ENCODE peak calls at places on chromosomes 6 and 20, in five cellular contexts. S is heart right ventricle, A is left lung, X is IMR-90, Y is DND-41. B is an unnamed sample.

GRCh38 chr20:23640873-23641667 is 3.3 kb upstream of the CST3 start:
- DNase-seq in S (no peak), A (no peak), X (no peak), Y (no peak), B (no peak)

GRCh38 chr20:19742974-19743649 is 14.9 kb upstream of the RIN2 start:
- DNase-seq in S (no peak), A (no peak), X (no peak), Y (no peak), B (no peak)

GRCh38 chr20:17172826-17173420 is 53.9 kb upstream of the PCSK2 start:
- DNase-seq in S (no peak), A (no peak), X (no peak), Y (no peak), B (no peak)

GRCh38 chr20:59787186-59787890 is 146.1 kb downstream of the SYCP2 start:
- DNase-seq in S (no peak), A (no peak), X (no peak), Y (no peak), B (no peak)

GRCh38 chr20:24805456-24806233 is 143.4 kb upstream of the CST7 start:
- DNase-seq in S (no peak), A (peak; percentile 54), X (no peak), Y (no peak), B (no peak)

GRCh38 chr6:113358063-113358583 is 499.0 kb upstream of the MARCKS start:
- DNase-seq in S (no peak), A (no peak), X (no peak), Y (no peak), B (no peak)

GRCh38 chr6:109800771-109801170 is 109.7 kb downstream of the FIG4 start:
- DNase-seq in S (no peak), A (no peak), X (no peak), Y (no peak), B (no peak)

GRCh38 chr6:131292145-131292938 is 157.1 kb downstream of the AKAP7 start:
- DNase-seq in S (no peak), A (no peak), X (no peak), Y (no peak), B (no peak)

GRCh38 chr20:63208346-63208924 is 7.5 kb downstream of the YTHDF1 start:
- DNase-seq in S (no peak), A (no peak), X (no peak), Y (no peak), B (no peak)

GRCh38 chr6:158870418-158870957 is 51.3 kb upstream of the EZR start:
- DNase-seq in S (no peak), A (no peak), X (no peak), Y (no peak), B (no peak)

GRCh38 chr6:89895273-89895874 is 1.1 kb downstream of the GJA10 start:
- DNase-seq in S (no peak), A (no peak), X (peak; percentile 69), Y (peak; percentile 66), B (peak; percentile 70)

GRCh38 chr6:89145461-89145961 is 344 bp upstream of the PM20D2 start:
- DNase-seq in S (no peak), A (no peak), X (peak; percentile 15), Y (no peak), B (peak; percentile 19)

GRCh38 chr6:7846971-7847818 is 63.4 kb downstream of the TXNDC5 start:
- DNase-seq in S (no peak), A (no peak), X (peak; percentile 74), Y (no peak), B (no peak)

GRCh38 chr6:63193324-63193723 is 17.9 kb upstream of the FKBP1C start:
- DNase-seq in S (no peak), A (no peak), X (no peak), Y (no peak), B (no peak)

GRCh38 chr6:49528571-49528970 is 21.9 kb upstream of the C6orf141 start:
- DNase-seq in S (no peak), A (no peak), X (no peak), Y (no peak), B (no peak)

GRCh38 chr6:105087571-105088211 is 92.1 kb downstream of the POPDC3 start:
- DNase-seq in S (no peak), A (no peak), X (peak; percentile 69), Y (peak; percentile 34), B (peak; percentile 83)

GRCh38 chr6:106747139-106747538 is 117.8 kb downstream of the QRSL1 start:
- DNase-seq in S (no peak), A (no peak), X (no peak), Y (no peak), B (no peak)

GRCh38 chr6:22717906-22718305 is 148.5 kb downstream of the HDGFL1 start:
- DNase-seq in S (no peak), A (no peak), X (no peak), Y (peak; percentile 40), B (no peak)

GRCh38 chr20:621115-621756 is 11.1 kb upstream of the TCF15 start:
- DNase-seq in S (no peak), A (no peak), X (peak; percentile 4), Y (no peak), B (no peak)

GRCh38 chr6:2848851-2849250 is 7.2 kb upstream of the SERPINB1 start:
- DNase-seq in S (no peak), A (no peak), X (no peak), Y (no peak), B (no peak)

GRCh38 chr20:14647016-14647415 is 309.6 kb upstream of the FLRT3 start:
- DNase-seq in S (no peak), A (no peak), X (no peak), Y (no peak), B (no peak)

GRCh38 chr6:149863846-149864577 is at the start of gene LRP11:
- DNase-seq in S (peak; percentile 85), A (peak; percentile 88), X (peak; percentile 74), Y (peak; percentile 82), B (peak; percentile 89)

GRCh38 chr6:108896111-108896661 is 48.0 kb downstream of the ARMC2 start:
- DNase-seq in S (no peak), A (no peak), X (peak; percentile 92), Y (no peak), B (no peak)

GRCh38 chr20:11207749-11208502 is 534.1 kb upstream of the JAG1 start:
- DNase-seq in S (no peak), A (no peak), X (peak; percentile 44), Y (no peak), B (no peak)

GRCh38 chr6:124979294-124979678 is 17.0 kb downstream of the RNF217 start:
- DNase-seq in S (no peak), A (no peak), X (no peak), Y (no peak), B (no peak)

GRCh38 chr6:49606696-49607390 is 29.8 kb downstream of the RHAG start:
- DNase-seq in S (no peak), A (no peak), X (peak; percentile 80), Y (peak; percentile 32), B (peak; percentile 79)

GRCh38 chr20:41137412-41138216 is at the start of gene PLCG1:
- DNase-seq in S (peak; percentile 86), A (peak; percentile 81), X (peak; percentile 63), Y (peak; percentile 87), B (peak; percentile 62)

GRCh38 chr6:149118737-149119653 is 198.5 kb upstream of the TAB2 start:
- DNase-seq in S (no peak), A (no peak), X (no peak), Y (no peak), B (no peak)

GRCh38 chr6:107626645-107627044 is 136.7 kb downstream of the SOBP start:
- DNase-seq in S (no peak), A (no peak), X (no peak), Y (no peak), B (no peak)

GRCh38 chr6:135568366-135568765 is 70.8 kb upstream of the AHI1 start:
- DNase-seq in S (no peak), A (no peak), X (peak; percentile 95), Y (no peak), B (no peak)

GRCh38 chr6:168014406-168014959 is 17.0 kb downstream of the KIF25 start:
- DNase-seq in S (no peak), A (no peak), X (no peak), Y (no peak), B (no peak)

GRCh38 chr6:168015492-168016175 is 18.2 kb downstream of the KIF25 start:
- DNase-seq in S (no peak), A (no peak), X (no peak), Y (no peak), B (no peak)

GRCh38 chr6:168017629-168018028 is 20.2 kb downstream of the KIF25 start:
- DNase-seq in S (no peak), A (no peak), X (no peak), Y (no peak), B (no peak)

GRCh38 chr6:168016756-168017525 is 19.5 kb downstream of the KIF25 start:
- DNase-seq in S (no peak), A (no peak), X (no peak), Y (no peak), B (no peak)

GRCh38 chr6:168016176-168016620 is 18.7 kb downstream of the KIF25 start:
- DNase-seq in S (no peak), A (no peak), X (no peak), Y (no peak), B (no peak)
- H3K9me3 ChIP-seq in S (peaks cover 16% of the 10 kb centered on the region), A (peaks cover 29% of the 10 kb centered on the region), X (peaks cover 25% of the 10 kb centered on the region), Y (peaks cover 25% of the 10 kb centered on the region), B (peaks cover 2% of the 10 kb centered on the region)

GRCh38 chr20:31813611-31814010 is 5.5 kb upstream of the MYLK2 start:
- DNase-seq in S (no peak), A (no peak), X (no peak), Y (no peak), B (no peak)
- H3K4me1 ChIP-seq in S (peaks cover 27% of the 10 kb centered on the region), A (peaks cover 8% of the 10 kb centered on the region), X (peaks cover 25% of the 10 kb centered on the region), Y (no peaks in the 10 kb centered on the region), B (no peaks in the 10 kb centered on the region)

GRCh38 chr6:82484737-82485650 is 121.4 kb downstream of the TPBG start:
- DNase-seq in S (no peak), A (no peak), X (no peak), Y (no peak), B (peak; percentile 73)
- H3K9me3 ChIP-seq in S (peaks cover 58% of the 10 kb centered on the region), A (peaks cover 58% of the 10 kb centered on the region), X (peaks cover 10% of the 10 kb centered on the region), Y (peaks cover 9% of the 10 kb centered on the region), B (peaks cover 11% of the 10 kb centered on the region)

DNA sequence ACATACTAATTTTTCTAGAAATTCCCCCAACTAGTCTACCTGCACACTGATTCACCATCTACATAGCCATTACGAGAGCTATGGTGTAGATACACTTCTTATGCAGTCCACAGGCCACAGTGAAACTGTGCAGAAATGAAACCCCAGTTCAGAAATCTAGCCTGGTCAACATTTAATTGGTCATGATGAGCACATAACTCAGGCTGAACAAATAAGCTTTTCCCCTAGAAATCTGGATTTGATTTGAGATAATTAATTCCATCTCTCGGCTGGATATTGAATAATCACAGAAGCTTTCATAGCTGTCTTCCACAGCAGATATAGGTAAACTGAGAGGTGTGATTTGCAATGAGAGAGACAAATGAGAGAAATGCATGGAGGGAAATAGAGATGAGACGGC is 22.6 kb upstream of the TINAG start:
- DNase-seq in S (no peak), A (no peak), X (no peak), Y (no peak), B (no peak)
- H3K4me1 ChIP-seq in S (no peaks in the 10 kb centered on the region), A (no peaks in the 10 kb centered on the region), X (no peaks in the 10 kb centered on the region), Y (no peaks in the 10 kb centered on the region), B (no peaks in the 10 kb centered on the region)

DNA sequence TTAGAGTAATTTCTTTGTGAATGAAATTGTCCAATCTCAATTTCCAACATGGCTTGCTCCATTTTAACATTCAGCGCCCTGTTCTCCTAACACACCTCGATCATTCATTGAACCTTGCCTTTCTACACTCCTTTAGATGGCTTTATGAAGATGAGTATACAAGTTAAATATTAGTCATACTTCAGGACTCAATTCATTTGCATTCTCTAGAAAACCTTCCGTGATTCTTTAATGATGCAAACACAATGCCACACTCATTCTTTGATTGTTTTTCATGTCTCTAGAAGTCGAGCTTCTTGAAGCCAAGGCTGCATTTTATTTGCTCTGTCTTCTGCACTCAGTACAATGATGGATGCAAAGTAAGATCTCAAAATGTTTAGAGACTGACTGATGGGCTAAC is 641.2 kb downstream of the DOK5 start:
- DNase-seq in S (no peak), A (no peak), X (no peak), Y (no peak), B (no peak)
- H3K9me3 ChIP-seq in S (no peaks in the 10 kb centered on the region), A (no peaks in the 10 kb centered on the region), X (no peaks in the 10 kb centered on the region), Y (no peaks in the 10 kb centered on the region), B (no peaks in the 10 kb centered on the region)